ENCODE peak calls at places on chromosomes 3 and 15, in four cellular contexts. Y is NCI-H2081; K is stimulated activated CD8-positive, alpha-beta memory T cell treated with anti-CD3 and anti-CD28 coated beads, Interleukin-15, amount 100 ng/mL, for 48 hours; J is foreskin fibroblast. U is an unnamed sample.

GRCh38 chr15:74504418-74504817 is 36.6 kb upstream of the ARID3B start:
- DNase-seq in Y (no peak), K (no peak), J (no peak), U (no peak)

GRCh38 chr3:31565288-31565687 is 32.6 kb downstream of the STT3B start:
- DNase-seq in Y (no peak), K (no peak), J (no peak), U (no peak)

GRCh38 chr15:47158573-47158972 is 558.7 kb upstream of the SEMA6D start:
- DNase-seq in Y (no peak), K (no peak), J (no peak), U (no peak)

GRCh38 chr15:89399390-89400120 is 64.9 kb upstream of the POLG start:
- DNase-seq in Y (peak; percentile 66), K (no peak), J (no peak), U (peak; percentile 16)

GRCh38 chr3:182435860-182436259 is 357.4 kb upstream of the ATP11B start:
- DNase-seq in Y (no peak), K (no peak), J (no peak), U (no peak)

GRCh38 chr3:104750581-104750980 is 616.1 kb upstream of the ALCAM start:
- DNase-seq in Y (no peak), K (no peak), J (peak; percentile 18), U (no peak)

GRCh38 chr3:12895391-12896205 is 54.2 kb upstream of the RPL32 start:
- DNase-seq in Y (no peak), K (no peak), J (no peak), U (no peak)

GRCh38 chr15:52094811-52095584 is 17.6 kb downstream of the BCL2L10 start:
- DNase-seq in Y (no peak), K (no peak), J (peak; percentile 39), U (no peak)

GRCh38 chr3:62873672-62874397 is 1.4 kb downstream of the CADPS start:
- DNase-seq in Y (peak; percentile 78), K (no peak), J (no peak), U (peak; percentile 69)

GRCh38 chr15:48644827-48645557 is 517 bp downstream of the FBN1 start:
- DNase-seq in Y (no peak), K (no peak), J (peak; percentile 60), U (no peak)

GRCh38 chr3:2958553-2958952 is 151.6 kb downstream of the IL5RA start:
- DNase-seq in Y (no peak), K (no peak), J (no peak), U (no peak)

GRCh38 chr3:150370129-150370602 is 37.9 kb upstream of the TSC22D2 start:
- DNase-seq in Y (no peak), K (no peak), J (peak; percentile 96), U (no peak)

GRCh38 chr15:89761929-89762328 is 10.9 kb upstream of the MESP1 start:
- DNase-seq in Y (no peak), K (no peak), J (no peak), U (no peak)

GRCh38 chr15:26525096-26525495 is 247.8 kb downstream of the GABRB3 start:
- DNase-seq in Y (no peak), K (no peak), J (no peak), U (no peak)

GRCh38 chr3:128385080-128385832 is 81.4 kb downstream of the DNAJB8 start:
- DNase-seq in Y (no peak), K (no peak), J (peak; percentile 94), U (no peak)

GRCh38 chr3:119257111-119257510 is 16.4 kb upstream of the B4GALT4 start:
- DNase-seq in Y (no peak), K (no peak), J (no peak), U (no peak)

GRCh38 chr15:68797589-68798377 is 22.9 kb downstream of the ANP32A start:
- DNase-seq in Y (no peak), K (no peak), J (no peak), U (no peak)